ENCODE peak calls at places on chromosomes 2 and 18, in four cellular contexts. O, R, T and G are unnamed samples.

GRCh38 chr2:150591901-150592300 is 104.4 kb upstream of the RND3 start:
- DNase-seq in O (no peak), T (no peak), R (no peak), G (no peak)

GRCh38 chr2:128637481-128638155 is 318.9 kb upstream of the HS6ST1 start:
- DNase-seq in O (no peak), R (no peak), T (no peak), G (no peak)

GRCh38 chr2:190819835-190820234 is 60.8 kb upstream of the GLS start:
- DNase-seq in R (peak), T (no peak), O (no peak), G (no peak)

GRCh38 chr2:51971136-51971535 is 939.2 kb upstream of the NRXN1 start:
- DNase-seq in O (no peak), R (no peak), T (no peak), G (no peak)

GRCh38 chr2:133768261-133769021 is 200.2 kb upstream of the NCKAP5 start:
- DNase-seq in O (no peak), T (no peak), R (no peak), G (no peak)

GRCh38 chr2:28437918-28438317 is 45.3 kb downstream of the FOSL2 start:
- DNase-seq in O (no peak), R (no peak), T (no peak), G (no peak)

GRCh38 chr2:128793414-128793813 is 474.7 kb upstream of the HS6ST1 start:
- DNase-seq in R (no peak), T (no peak), O (no peak), G (no peak)

GRCh38 chr2:84919885-84920580 is 14.6 kb downstream of the TMSB10 start:
- DNase-seq in O (peak), T (no peak), R (peak), G (peak)

GRCh38 chr2:27264753-27265535 is 2.1 kb upstream of the SLC30A3 start:
- DNase-seq in R (no peak), T (no peak), O (peak), G (no peak)

GRCh38 chr2:70070557-70071268 is 16.6 kb upstream of the PCBP1 start:
- DNase-seq in R (peak), O (peak), T (peak), G (peak)

GRCh38 chr2:120859814-120860578 is 124.3 kb downstream of the GLI2 start:
- DNase-seq in O (no peak), T (no peak), R (no peak), G (no peak)

GRCh38 chr18:53947092-53947640 is 277.3 kb downstream of the MBD2 start:
- DNase-seq in O (no peak), T (no peak), R (no peak), G (no peak)

GRCh38 chr2:10260130-10260529 is 42.6 kb upstream of the HPCAL1 start:
- DNase-seq in T (no peak), R (no peak), O (peak), G (peak)

GRCh38 chr2:8577573-8577972 is 104.3 kb upstream of the ID2 start:
- DNase-seq in R (no peak), T (no peak), O (no peak), G (no peak)

GRCh38 chr2:234500394-234501006 is 3.6 kb upstream of the ARL4C start:
- DNase-seq in T (peak), R (peak), O (peak), G (no peak)

GRCh38 chr2:158932246-158932645 is 36.2 kb upstream of the TANC1 start:
- DNase-seq in R (no peak), T (no peak), O (no peak), G (no peak)

GRCh38 chr18:9808530-9809241 is 77.1 kb upstream of the TXNDC2 start:
- DNase-seq in R (no peak), O (peak), T (no peak), G (no peak)